ENCODE peak calls at places on chromosome 22, in eight cellular contexts. B is spleen, V is colonic mucosa, F is thyroid gland, M is RWPE2, G is pancreas, L is adrenal gland, I is mucosa of descending colon. N is an unnamed sample.
A peak's percentile ranks its signal among the peaks of the same experiment; 100 is the strongest.

GRCh38 chr22:39946571-39947407 is 13.4 kb upstream of the TMA7B start:
- DNase-seq in B (no peak), V (no peak), F (peak; percentile 37), M (no peak), G (peak; percentile 47), L (no peak), I (no peak), N (no peak)

GRCh38 chr22:41888638-41889200 is 26.2 kb downstream of the SHISA8 start:
- DNase-seq in B (no peak), V (no peak), F (no peak), M (no peak), G (no peak), L (no peak), I (no peak), N (no peak)

GRCh38 chr22:45754822-45755221 is 83.2 kb downstream of the ATXN10 start:
- DNase-seq in B (no peak), V (no peak), F (no peak), M (no peak), G (no peak), L (no peak), I (no peak), N (no peak)

GRCh38 chr22:39748877-39749276 is 144.7 kb downstream of the ENTHD1 start:
- DNase-seq in B (no peak), V (no peak), F (no peak), M (no peak), G (no peak), L (no peak), I (no peak), N (no peak)

GRCh38 chr22:38706101-38706884 is 549 bp downstream of the GTPBP1 start:
- DNase-seq in B (no peak), V (peak; percentile 63), F (peak; percentile 53), M (no peak), G (peak; percentile 57), L (peak; percentile 62), I (peak; percentile 76), N (peak; percentile 57)

GRCh38 chr22:32951081-32951806 is 106.9 kb downstream of the SYN3 start:
- DNase-seq in B (no peak), V (no peak), F (no peak), M (no peak), G (no peak), L (peak; percentile 50), I (no peak), N (no peak)

GRCh38 chr22:20463324-20464095 is 25.9 kb upstream of the SCARF2 start:
- DNase-seq in B (peak; percentile 88), V (no peak), F (no peak), M (no peak), G (no peak), L (no peak), I (no peak), N (no peak)

GRCh38 chr22:47102648-47103047 is 340.2 kb downstream of the TBC1D22A start:
- DNase-seq in B (no peak), V (no peak), F (peak; percentile 50), M (no peak), G (peak; percentile 54), L (no peak), I (no peak), N (no peak)

GRCh38 chr22:17972385-17973181 is 51.8 kb downstream of the MICAL3 start:
- DNase-seq in B (peak; percentile 67), V (no peak), F (peak; percentile 56), M (no peak), G (no peak), L (peak; percentile 66), I (no peak), N (no peak)

DNA sequence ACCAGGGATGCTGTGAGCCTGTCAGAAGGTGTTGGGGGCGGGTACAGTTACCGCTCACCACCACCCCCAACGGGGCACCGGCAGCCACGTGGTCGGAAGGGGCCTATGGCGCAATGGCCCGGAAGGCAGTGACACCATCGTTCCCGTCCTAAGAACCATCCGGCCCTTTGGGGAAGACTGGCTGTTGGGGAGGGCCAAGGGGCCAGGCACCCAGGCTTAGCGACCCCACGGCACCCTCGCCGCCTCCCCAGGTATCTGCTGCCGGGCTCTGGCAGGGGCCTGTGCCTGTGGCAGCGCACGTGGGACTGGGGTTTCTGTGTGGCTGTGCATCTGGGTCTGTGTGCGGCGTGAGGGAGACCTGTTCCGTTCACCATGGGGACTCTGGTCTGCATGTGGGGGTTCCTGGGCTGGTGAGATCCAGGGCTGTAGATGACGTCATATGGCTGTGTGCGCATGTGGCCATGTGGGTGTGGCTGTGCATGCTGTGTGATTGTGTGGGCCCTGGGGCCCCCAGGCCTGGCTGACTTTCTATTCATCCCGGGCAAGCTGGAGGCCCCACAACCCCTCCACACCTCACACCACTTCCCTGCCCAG is 703 bp downstream of the OSM start:
- DNase-seq in B (peak; percentile 98), V (peak; percentile 52), F (no peak), M (no peak), G (no peak), L (no peak), I (peak; percentile 69), N (peak; percentile 67)
- H3K4me3 ChIP-seq in B (peak overlapping the region; percentile 52), V (peak overlapping the region; percentile 32), F (no peak overlapping the region), M (no peak overlapping the region), G (no peak overlapping the region), L (peak overlapping the region; percentile 33), I (no peak overlapping the region), N (no peak overlapping the region)

DNA sequence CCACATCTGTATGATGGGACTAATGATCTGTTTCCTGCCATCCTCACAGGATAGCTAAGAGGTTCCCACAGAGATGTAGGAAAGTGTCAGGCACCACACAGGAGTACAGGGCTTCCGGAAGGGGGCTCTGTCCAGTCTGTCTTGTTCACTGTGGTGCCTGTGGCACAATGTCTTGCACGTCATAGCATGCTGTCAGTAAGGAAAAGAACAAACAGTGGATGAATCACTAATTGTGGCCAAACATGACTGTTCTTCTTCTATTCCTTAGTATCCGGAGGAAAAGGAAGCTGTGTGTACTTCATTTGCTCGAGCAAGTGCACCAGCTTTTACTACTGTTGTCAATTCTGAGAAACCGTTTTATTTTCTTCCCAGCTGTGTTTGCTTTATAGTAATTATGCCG is 73.4 kb upstream of the YWHAH start:
- DNase-seq in B (no peak), V (no peak), F (no peak), M (peak; percentile 83), G (no peak), L (no peak), I (no peak), N (no peak)
- TF ChIP-seq CTCF in B (no peak), V (no peak), F (no peak), M (peak; percentile 65), G (no peak), L (no peak), I (no peak), N (no peak)

GRCh38 chr22:36324414-36324813 is 63.4 kb downstream of the MYH9 start:
- DNase-seq in B (no peak), V (no peak), F (no peak), M (no peak), G (no peak), L (no peak), I (no peak), N (no peak)
- H3K36me3 ChIP-seq in B (peaks cover 78% of the 10 kb centered on the region), V (peaks cover 43% of the 10 kb centered on the region), F (peaks cover 36% of the 10 kb centered on the region), M (peaks cover 98% of the 10 kb centered on the region), G (peaks cover 54% of the 10 kb centered on the region), L (peaks cover 78% of the 10 kb centered on the region), I (peaks cover 10% of the 10 kb centered on the region), N (peaks cover 74% of the 10 kb centered on the region)

DNA sequence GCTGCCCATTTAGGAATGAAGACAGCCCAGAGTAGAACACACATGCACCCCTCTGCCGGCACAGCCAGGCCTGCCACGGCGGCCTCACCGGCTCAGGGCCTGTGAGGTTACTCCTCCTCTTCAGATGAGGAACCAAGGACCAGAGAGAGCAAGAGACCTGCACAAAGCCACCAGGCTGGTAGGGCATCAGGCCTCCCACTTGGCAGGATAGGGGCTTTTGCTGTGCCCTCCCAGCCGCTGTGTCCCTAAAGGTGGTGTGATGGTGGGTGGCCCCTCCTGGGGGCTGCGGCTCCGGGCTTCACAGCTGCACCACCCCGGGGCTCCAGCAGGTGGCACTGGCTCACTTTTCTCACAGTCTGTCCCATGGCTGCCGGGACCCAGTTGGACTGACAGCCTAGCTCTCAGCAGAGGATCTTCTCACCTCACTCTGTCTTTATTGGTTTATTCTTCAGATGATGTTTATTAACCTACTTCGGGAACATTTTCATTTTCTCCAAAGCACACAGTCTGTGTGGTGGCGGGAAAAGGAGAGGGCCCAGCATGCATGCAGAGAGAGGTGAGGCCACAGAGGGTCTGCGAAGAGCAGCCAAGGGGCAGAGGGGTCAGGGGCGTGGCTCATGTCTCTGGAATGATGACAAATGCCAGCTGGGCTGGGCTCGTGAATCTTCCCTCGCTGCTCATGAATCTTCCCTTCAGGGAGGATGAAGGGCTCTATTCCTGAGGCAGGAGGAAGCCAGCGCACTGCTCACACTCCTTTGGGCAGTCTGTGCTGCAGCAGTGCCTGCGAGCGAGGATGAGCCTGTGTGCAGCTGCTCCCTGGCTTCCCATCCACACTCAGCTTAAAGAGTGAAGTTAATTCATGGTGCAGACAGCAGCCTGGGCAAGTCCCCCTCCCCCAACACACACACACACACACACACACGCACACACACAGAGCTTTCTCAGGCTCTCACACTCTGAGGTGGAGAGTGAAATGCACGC is 101.1 kb upstream of the PITPNB start:
- DNase-seq in B (peak; percentile 88), V (peak; percentile 73), F (peak; percentile 66), M (no peak), G (peak; percentile 36), L (peak; percentile 82), I (peak; percentile 74), N (peak; percentile 63)
- H3K4me3 ChIP-seq in B (no peak overlapping the region), V (no peak overlapping the region), F (no peak overlapping the region), M (no peak overlapping the region), G (no peak overlapping the region), L (no peak overlapping the region), I (no peak overlapping the region), N (no peak overlapping the region)

GRCh38 chr22:50547231-50547851 is 1.6 kb downstream of the KLHDC7B start:
- DNase-seq in B (peak; percentile 78), V (no peak), F (no peak), M (no peak), G (no peak), L (no peak), I (peak; percentile 28), N (no peak)

GRCh38 chr22:50546326-50547230 is 879 bp downstream of the KLHDC7B start:
- DNase-seq in B (peak; percentile 84), V (no peak), F (no peak), M (no peak), G (no peak), L (no peak), I (peak; percentile 35), N (no peak)

GRCh38 chr22:50544746-50545253 is 899 bp upstream of the KLHDC7B start:
- DNase-seq in B (peak; percentile 82), V (peak; percentile 62), F (peak; percentile 69), M (peak; percentile 75), G (no peak), L (no peak), I (peak; percentile 58), N (peak; percentile 74)

GRCh38 chr22:50544078-50544745 is 1.5 kb upstream of the KLHDC7B start:
- DNase-seq in B (peak; percentile 97), V (peak; percentile 90), F (peak; percentile 74), M (no peak), G (peak; percentile 66), L (peak; percentile 72), I (peak; percentile 94), N (peak; percentile 82)

GRCh38 chr22:50545522-50546325 is at the start of gene KLHDC7B:
- DNase-seq in B (peak; percentile 79), V (no peak), F (no peak), M (no peak), G (no peak), L (no peak), I (peak; percentile 34), N (no peak)
- TF ChIP-seq CTCF in B (no peak), V (no peak), F (no peak), M (no peak), G (no peak), L (no peak), I (no peak), N (no peak)

N was measured in lung.